ENCODE peak calls at places on chromosomes 11 and 22, in five cellular contexts. Q is lower leg skin, R is psoas muscle, S is A549, J is colonic mucosa. M is an unnamed sample.

GRCh38 chr11:33531743-33532181 is 168.9 kb downstream of the C11orf91 start:
- DNase-seq in Q (no peak), R (peak), S (no peak), J (no peak), M (no peak)

GRCh38 chr22:35839811-35840739 is 122.4 kb downstream of the APOL5 start:
- DNase-seq in Q (peak), R (peak), S (peak), J (peak), M (peak)

GRCh38 chr11:11363674-11364073 is 10.6 kb upstream of the CSNK2A3 start:
- DNase-seq in Q (no peak), R (no peak), S (no peak), J (no peak), M (no peak)

GRCh38 chr11:67053896-67054850 is 2.5 kb upstream of the RHOD start:
- DNase-seq in Q (no peak), R (peak), S (peak), J (peak), M (peak)

GRCh38 chr11:77262803-77263202 is 38.7 kb downstream of the GDPD4 start:
- DNase-seq in Q (no peak), R (no peak), S (no peak), J (no peak), M (no peak)

GRCh38 chr11:6757373-6757967 is 14.3 kb downstream of the OR2AG2 start:
- DNase-seq in Q (no peak), R (no peak), S (peak), J (peak), M (peak)

GRCh38 chr22:31334329-31334728 is 11.8 kb downstream of the PATZ1 start:
- DNase-seq in Q (no peak), R (no peak), S (no peak), J (no peak), M (no peak)

GRCh38 chr11:23502821-23503220 is 642.5 kb upstream of the CCDC179 start:
- DNase-seq in Q (no peak), R (no peak), S (no peak), J (no peak), M (no peak)

GRCh38 chr11:92975285-92975684 is 5.8 kb downstream of the MTNR1B start:
- DNase-seq in Q (no peak), R (no peak), S (no peak), J (no peak), M (no peak)

GRCh38 chr11:117187007-117187406 is 8.5 kb downstream of the SIDT2 start:
- DNase-seq in Q (peak), R (peak), S (no peak), J (peak), M (no peak)

GRCh38 chr11:118911880-118912741 is 13.6 kb downstream of the BCL9L start:
- DNase-seq in Q (peak), R (peak), S (no peak), J (peak), M (peak)

GRCh38 chr11:118915396-118915795 is 10.3 kb downstream of the BCL9L start:
- DNase-seq in Q (no peak), R (no peak), S (no peak), J (no peak), M (no peak)

GRCh38 chr11:118914178-118914918 is 11.4 kb downstream of the BCL9L start:
- DNase-seq in Q (no peak), R (peak), S (no peak), J (peak), M (peak)

GRCh38 chr11:118912742-118913410 is 12.8 kb downstream of the BCL9L start:
- DNase-seq in Q (no peak), R (peak), S (no peak), J (peak), M (no peak)

GRCh38 chr11:118913411-118914125 is 12.2 kb downstream of the BCL9L start:
- DNase-seq in Q (no peak), R (peak), S (no peak), J (no peak), M (no peak)
- TF ChIP-seq CTCF in Q (no peak), R (no peak), S (no peak), J (no peak), M (no peak)

DNA sequence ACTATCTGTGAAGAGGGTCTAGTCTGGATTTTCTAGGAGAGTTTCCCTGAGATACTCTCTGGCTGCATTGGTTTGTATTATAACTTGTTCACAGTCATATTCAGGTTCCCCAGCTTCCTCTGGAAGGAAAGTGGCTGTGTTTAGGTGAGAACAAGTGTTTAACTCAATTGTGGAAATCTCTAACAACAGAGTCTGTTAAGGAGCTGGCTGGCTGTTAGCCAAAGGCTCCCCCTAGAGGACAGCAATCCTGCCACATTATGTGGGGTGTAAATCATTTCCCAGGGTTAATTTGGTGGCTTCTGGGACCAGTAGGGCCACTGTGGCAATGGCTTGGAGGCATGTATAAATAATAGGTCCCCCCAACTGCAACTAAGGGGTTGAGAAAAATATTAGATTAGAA is 18.4 kb downstream of the MS4A6E start:
- DNase-seq in Q (no peak), R (no peak), S (no peak), J (no peak), M (peak)
- TF ChIP-seq CTCF in Q (no peak), R (peak), S (no peak), J (peak), M (peak)

GRCh38 chr11:128630367-128631230 is 43.2 kb upstream of the ETS1 start:
- DNase-seq in Q (peak), R (peak), S (peak), J (peak), M (peak)
- TF ChIP-seq CTCF in Q (no peak), R (peak), S (peak), J (peak), M (peak)

GRCh38 chr11:69914286-69915150 is 95.3 kb upstream of the FGF3 start:
- DNase-seq in Q (peak), R (peak), S (no peak), J (no peak), M (peak)

GRCh38 chr11:69913591-69914285 is 94.5 kb upstream of the FGF3 start:
- DNase-seq in Q (peak), R (peak), S (no peak), J (no peak), M (no peak)

GRCh38 chr11:69912161-69912910 is 93.1 kb upstream of the FGF3 start:
- DNase-seq in Q (peak), R (peak), S (no peak), J (no peak), M (no peak)

GRCh38 chr11:69911310-69912160 is 92.3 kb upstream of the FGF3 start:
- DNase-seq in Q (peak), R (peak), S (no peak), J (no peak), M (no peak)

DNA sequence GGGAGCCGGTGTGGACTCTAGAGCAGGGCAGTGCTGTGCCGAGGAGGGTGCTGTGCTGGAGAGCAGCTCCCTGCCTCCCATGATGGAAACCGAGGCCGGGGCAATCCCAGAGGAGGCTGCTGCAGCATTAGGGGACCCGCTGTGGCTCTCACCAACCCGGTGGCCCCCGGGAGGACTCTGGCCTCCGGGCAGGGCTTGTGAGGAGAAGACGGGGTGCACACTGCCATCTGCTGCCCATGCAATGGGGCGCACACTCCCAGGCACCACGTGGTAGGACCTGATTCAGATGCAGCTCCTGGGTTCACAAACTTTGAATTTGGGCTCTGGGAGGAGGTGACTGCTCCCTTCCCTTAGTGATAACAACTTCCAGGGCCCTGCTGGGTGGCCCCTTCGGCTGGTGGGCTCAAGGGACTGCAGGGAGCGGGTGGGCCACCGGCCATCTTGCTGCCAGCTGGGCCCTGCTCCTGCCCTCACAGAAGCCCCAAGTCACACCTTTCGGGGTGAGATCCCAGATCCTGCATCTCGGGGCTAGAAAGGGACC is 93.8 kb upstream of the FGF3 start:
- DNase-seq in Q (peak), R (peak), S (no peak), J (no peak), M (peak)
- TF ChIP-seq CTCF in Q (no peak), R (no peak), S (peak), J (peak), M (peak)

GRCh38 chr11:108654994-108655631 is 9.8 kb upstream of the DDX10 start:
- DNase-seq in Q (no peak), R (no peak), S (peak), J (peak), M (peak)
- TF ChIP-seq CTCF in Q (no peak), R (peak), S (peak), J (peak), M (peak)

GRCh38 chr11:76208829-76209670 is 2.7 kb upstream of the WNT11 start:
- DNase-seq in Q (peak), R (peak), S (peak), J (peak), M (peak)

GRCh38 chr11:76208438-76208828 is 2.1 kb upstream of the WNT11 start:
- DNase-seq in Q (no peak), R (no peak), S (no peak), J (no peak), M (no peak)

GRCh38 chr11:76206327-76207081 is at the start of gene WNT11:
- DNase-seq in Q (peak), R (peak), S (peak), J (peak), M (peak)

GRCh38 chr11:76209671-76209955 is 3.3 kb upstream of the WNT11 start:
- DNase-seq in Q (no peak), R (peak), S (no peak), J (no peak), M (no peak)

GRCh38 chr11:76207642-76208378 is 1.5 kb upstream of the WNT11 start:
- DNase-seq in Q (peak), R (peak), S (peak), J (peak), M (peak)
- TF ChIP-seq CTCF in Q (no peak), R (peak), S (peak), J (peak), M (peak)

GRCh38 chr22:37196539-37197450 is 8.7 kb upstream of the C1QTNF6 start:
- DNase-seq in Q (peak), R (peak), S (peak), J (peak), M (peak)
- TF ChIP-seq CTCF in Q (no peak), R (peak), S (no peak), J (peak), M (no peak)

DNA sequence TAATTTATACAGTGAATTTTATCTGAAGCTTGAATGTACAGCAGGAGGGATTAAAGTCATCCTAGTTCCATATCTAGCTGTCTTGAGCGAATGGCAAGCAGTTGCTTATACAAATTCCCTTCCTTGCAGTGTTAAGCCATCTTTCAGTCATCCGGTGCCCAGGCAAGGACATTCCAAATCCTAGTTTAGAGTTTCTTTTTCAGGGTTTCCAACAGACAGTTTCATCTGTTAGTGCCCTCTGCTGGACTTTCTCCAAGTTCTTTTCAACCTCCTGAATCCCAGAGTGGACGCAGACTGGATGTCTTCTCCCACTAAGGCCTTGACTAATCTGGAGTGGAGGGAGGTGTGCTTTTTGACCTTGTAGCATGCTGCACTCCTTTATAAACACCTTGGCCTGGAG is 45.4 kb downstream of the GRAMD1B start:
- DNase-seq in Q (no peak), R (no peak), S (peak), J (no peak), M (no peak)
- TF ChIP-seq CTCF in Q (no peak), R (no peak), S (peak), J (no peak), M (no peak)

GRCh38 chr11:63244862-63245261 is 1.5 kb upstream of the SLC22A25 start:
- DNase-seq in Q (no peak), R (no peak), S (no peak), J (no peak), M (no peak)
- TF ChIP-seq CTCF in Q (no peak), R (no peak), S (no peak), J (no peak), M (no peak)

DNA sequence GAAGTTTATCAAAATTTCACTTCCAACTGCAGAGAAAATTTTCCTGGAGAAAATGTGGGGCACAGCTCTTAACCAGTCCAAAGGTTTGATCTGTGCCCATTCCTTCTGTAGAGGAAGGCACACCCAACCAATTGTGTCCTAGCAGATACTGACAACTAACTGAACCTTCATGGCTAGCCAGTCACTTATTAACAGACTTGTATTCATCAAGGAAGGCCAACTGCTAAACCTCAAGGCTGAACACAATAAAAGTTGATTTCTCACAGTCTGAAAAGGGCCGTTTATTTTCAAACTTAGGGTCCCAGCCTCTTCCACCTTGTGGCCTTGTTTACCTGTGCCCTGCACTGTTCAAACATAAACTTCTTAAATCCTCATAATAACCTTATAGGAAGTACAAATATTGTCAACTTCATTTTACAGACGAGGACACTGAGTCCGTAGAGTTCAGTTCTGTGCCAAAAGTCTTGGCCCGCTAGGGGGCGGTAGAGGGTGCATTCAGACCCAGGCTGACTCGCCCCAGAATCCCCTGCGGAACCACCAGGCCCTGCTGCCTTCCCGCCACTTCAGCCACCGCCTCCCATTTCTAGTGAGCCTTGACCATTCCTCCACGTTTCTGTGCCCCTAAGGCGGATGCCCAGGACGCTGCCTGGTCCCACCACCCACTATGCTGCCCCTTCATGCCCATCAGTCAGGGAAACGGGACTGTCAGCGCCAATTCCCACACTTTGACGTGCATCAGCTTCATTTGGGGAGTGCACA is 19.3 kb downstream of the SYT13 start:
- DNase-seq in Q (no peak), R (no peak), S (no peak), J (peak), M (peak)
- TF ChIP-seq CTCF in Q (no peak), R (no peak), S (peak), J (peak), M (peak)

M was measured in Calu3.